ENCODE peak calls at places on chromosomes 3 and 15, in ten cellular contexts. V is tibial artery; U is AG10803; W is fibroblast of lung; F is fibroblast of the aortic adventitia; Y is astrocyte of the cerebellum; X is kidney; L is body of pancreas; P is OCI-LY7; I is CD8-positive, alpha-beta T cell. O is an unnamed sample.

GRCh38 chr3:53799338-53799865 is 46.8 kb downstream of the CHDH start:
- DNase-seq in L (no peak), Y (no peak), I (no peak), V (no peak), W (peak; percentile 44), U (no peak), F (peak; percentile 22), X (no peak), P (no peak), O (no peak)

GRCh38 chr3:188947401-188947982 is 224.3 kb upstream of the TPRG1 start:
- DNase-seq in L (peak; percentile 91), U (peak; percentile 71), W (peak; percentile 81), Y (peak; percentile 69), P (no peak), F (peak; percentile 73), V (peak; percentile 93), I (no peak), X (peak; percentile 94), O (peak; percentile 87)

GRCh38 chr3:172279191-172279640 is 169.0 kb downstream of the GHSR start:
- DNase-seq in Y (no peak), W (peak; percentile 68), P (no peak), I (no peak), X (no peak), U (no peak), F (peak; percentile 41), L (no peak), V (no peak), O (no peak)

GRCh38 chr15:38263996-38264395 is 11.4 kb downstream of the SPRED1 start:
- DNase-seq in Y (no peak), W (peak; percentile 79), X (no peak), L (no peak), F (peak; percentile 54), U (peak; percentile 69), I (no peak), P (no peak), V (no peak), O (no peak)

GRCh38 chr3:148600902-148601765 is 96.6 kb upstream of the AGTR1 start:
- DNase-seq in W (no peak), X (no peak), U (no peak), F (no peak), I (no peak), P (no peak), L (peak; percentile 67), V (no peak), Y (no peak), O (no peak)

GRCh38 chr15:63420333-63420741 is 38.7 kb upstream of the CA12 start:
- DNase-seq in U (no peak), I (no peak), Y (no peak), X (no peak), P (no peak), W (no peak), V (no peak), L (no peak), F (peak; percentile 40), O (peak; percentile 37)

GRCh38 chr3:171977860-171978259 is 61.5 kb upstream of the FNDC3B start:
- DNase-seq in Y (no peak), W (no peak), U (no peak), P (peak; percentile 73), I (no peak), F (no peak), V (no peak), L (no peak), X (no peak), O (peak; percentile 47)

GRCh38 chr3:179067839-179068238 is 3.8 kb downstream of the ZMAT3 start:
- DNase-seq in X (no peak), L (no peak), W (no peak), I (no peak), F (peak; percentile 10), Y (no peak), P (no peak), V (no peak), U (no peak), O (no peak)

GRCh38 chr3:133124511-133124910 is 86.3 kb downstream of the TMEM108 start:
- DNase-seq in V (no peak), U (no peak), P (no peak), I (no peak), L (peak; percentile 28), W (peak; percentile 45), Y (peak; percentile 43), F (no peak), X (no peak), O (peak; percentile 13)

DNA sequence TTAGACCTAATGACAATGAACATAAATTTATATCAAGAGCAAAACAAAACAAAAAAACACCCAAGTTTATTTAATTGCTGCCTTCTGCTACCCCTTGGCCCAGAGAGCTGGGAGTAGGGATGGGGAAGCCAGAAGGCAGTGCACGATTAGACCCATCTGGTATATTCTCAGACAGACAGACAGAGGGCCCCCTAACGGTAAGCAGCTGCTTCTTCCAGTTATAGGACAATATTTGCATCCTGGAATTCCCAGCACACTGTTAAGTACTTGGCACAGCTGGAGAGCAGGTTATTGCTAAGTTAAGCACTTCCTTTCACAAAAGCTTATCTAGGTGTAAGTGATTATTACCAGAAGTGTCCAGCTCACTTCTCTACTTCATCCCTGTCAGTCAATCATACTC is 39.3 kb downstream of the C2CD4B start:
- DNase-seq in P (peak; percentile 5), Y (no peak), L (peak; percentile 85), X (no peak), V (no peak), U (peak; percentile 46), W (peak; percentile 42), I (no peak), F (peak; percentile 57), O (peak; percentile 87)
- TF ChIP-seq CTCF in P (peak; percentile 61), Y (peak; percentile 48), L (peak; percentile 31), X (peak; percentile 55), V (peak; percentile 11), U (peak; percentile 58), W (peak; percentile 50), I (no peak), F (peak; percentile 50), O (peak; percentile 63)

DNA sequence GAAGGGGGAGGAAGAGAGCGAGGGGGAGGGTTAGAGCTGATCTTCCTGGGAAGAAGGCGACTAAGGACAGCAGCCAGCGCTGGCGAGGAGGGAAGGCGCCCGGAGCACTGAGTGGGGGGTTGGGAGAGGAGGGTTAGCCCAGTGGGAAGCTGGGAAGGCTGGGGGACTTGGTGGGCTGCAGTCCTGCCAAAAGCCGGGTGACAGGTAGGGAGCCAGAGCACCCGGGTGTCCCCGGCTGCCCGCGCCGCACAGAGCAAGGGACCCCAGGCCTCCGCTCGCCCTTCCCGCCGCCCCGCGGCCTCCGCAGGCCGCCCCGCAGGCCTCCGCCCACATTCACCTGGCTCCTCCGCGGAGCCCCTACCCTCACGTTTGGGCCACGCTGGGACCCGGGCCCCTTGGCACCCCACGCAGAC is 446 bp downstream of the SLC12A8 start:
- DNase-seq in Y (no peak), I (no peak), U (no peak), L (peak; percentile 30), P (no peak), V (no peak), W (no peak), F (no peak), X (peak; percentile 75), O (no peak)
- H3K4me3 ChIP-seq in Y (peak overlapping the region; percentile 43), I (peak overlapping the region; percentile 38), U (peak overlapping the region; percentile 41), L (peak overlapping the region; percentile 55), P (no peak overlapping the region), V (peak overlapping the region; percentile 35), W (peak overlapping the region; percentile 6), F (peak overlapping the region; percentile 48), X (peak overlapping the region; percentile 47), O (peak overlapping the region; percentile 47)

DNA sequence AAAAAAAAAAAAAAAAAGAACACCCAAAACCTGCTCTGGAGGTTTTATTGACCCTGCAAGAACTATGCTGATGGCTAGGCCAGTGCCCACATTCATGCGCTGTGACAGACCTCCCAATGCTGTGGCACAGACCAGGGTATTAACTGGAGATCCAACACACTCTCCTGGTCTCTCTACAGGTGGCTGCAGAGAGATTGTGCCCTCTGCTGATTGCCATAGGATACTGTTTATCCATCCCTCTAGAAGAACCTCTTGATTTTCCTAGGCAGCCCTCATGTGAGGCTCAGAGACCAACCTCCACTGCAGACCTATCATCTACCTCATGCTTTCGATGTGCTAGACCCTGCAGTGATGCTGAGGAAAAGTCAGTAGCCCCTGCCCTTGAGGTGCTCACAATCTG is 125.5 kb upstream of the TRIM42 start:
- DNase-seq in I (no peak), L (no peak), Y (no peak), U (no peak), V (no peak), F (no peak), X (no peak), P (no peak), W (no peak), O (no peak)
- TF ChIP-seq CTCF in I (no peak), L (no peak), Y (peak; percentile 9), U (no peak), V (no peak), F (no peak), X (no peak), P (peak; percentile 12), W (no peak), O (no peak)

GRCh38 chr15:59313703-59314332 is 58.9 kb downstream of the MYO1E start:
- DNase-seq in Y (no peak), P (no peak), I (no peak), F (peak; percentile 71), W (peak; percentile 83), X (peak; percentile 94), V (peak; percentile 96), L (peak; percentile 77), U (no peak), O (peak; percentile 39)
- H3K4me3 ChIP-seq in Y (no peak overlapping the region), P (no peak overlapping the region), I (no peak overlapping the region), F (no peak overlapping the region), W (no peak overlapping the region), X (no peak overlapping the region), V (no peak overlapping the region), L (no peak overlapping the region), U (no peak overlapping the region), O (no peak overlapping the region)

O was measured in fibroblast of pulmonary artery.